ENCODE peak calls at places on chromosomes 16 and 17, in five cellular contexts. D is dorsolateral prefrontal cortex, S is stomach, Q is choroid plexus epithelial cell, R is mesendoderm. Z is an unnamed sample.

GRCh38 chr17:69711504-69711903 is 297.0 kb downstream of the MAP2K6 start:
- DNase-seq in D (no peak), S (no peak), Q (no peak), R (no peak), Z (no peak)

GRCh38 chr16:71360378-71360777 is 1.9 kb downstream of the CALB2 start:
- DNase-seq in D (no peak), S (no peak), Q (peak), R (peak), Z (peak)

GRCh38 chr17:8856869-8857575 is 10.5 kb downstream of the PIK3R6 start:
- DNase-seq in D (no peak), S (no peak), Q (no peak), R (no peak), Z (no peak)

GRCh38 chr17:27776882-27777624 is 23.3 kb downstream of the NOS2 start:
- DNase-seq in D (no peak), S (no peak), Q (no peak), R (peak), Z (no peak)

GRCh38 chr17:29368926-29369325 is 21.2 kb upstream of the TAOK1 start:
- DNase-seq in D (no peak), S (no peak), Q (no peak), R (peak), Z (no peak)

GRCh38 chr17:2602597-2603017 is 9.2 kb downstream of the PAFAH1B1 start:
- DNase-seq in D (no peak), S (no peak), Q (no peak), R (peak), Z (peak)

GRCh38 chr17:66268247-66268927 is 34.0 kb upstream of the PRKCA start:
- DNase-seq in D (no peak), S (no peak), Q (peak), R (no peak), Z (peak)

GRCh38 chr16:83002351-83003334 is 375.9 kb downstream of the CDH13 start:
- DNase-seq in D (no peak), S (no peak), Q (no peak), R (peak), Z (peak)

GRCh38 chr16:25841776-25842175 is 150.0 kb downstream of the HS3ST4 start:
- DNase-seq in D (no peak), S (no peak), Q (no peak), R (no peak), Z (no peak)

GRCh38 chr16:59320657-59321056 is 586.5 kb upstream of the GOT2 start:
- DNase-seq in D (no peak), S (no peak), Q (no peak), R (no peak), Z (no peak)
- H3K4me3 ChIP-seq in D (no peak), S (no peak), Q (no peak), R (no peak), Z (no peak)

GRCh38 chr16:23836078-23836403 is 258 bp downstream of the PRKCB start:
- DNase-seq in D (no peak), S (no peak), Q (no peak), R (peak), Z (no peak)
- H3K4me3 ChIP-seq in D (peak), S (peak), Q (no peak), R (no peak), Z (no peak)

DNA sequence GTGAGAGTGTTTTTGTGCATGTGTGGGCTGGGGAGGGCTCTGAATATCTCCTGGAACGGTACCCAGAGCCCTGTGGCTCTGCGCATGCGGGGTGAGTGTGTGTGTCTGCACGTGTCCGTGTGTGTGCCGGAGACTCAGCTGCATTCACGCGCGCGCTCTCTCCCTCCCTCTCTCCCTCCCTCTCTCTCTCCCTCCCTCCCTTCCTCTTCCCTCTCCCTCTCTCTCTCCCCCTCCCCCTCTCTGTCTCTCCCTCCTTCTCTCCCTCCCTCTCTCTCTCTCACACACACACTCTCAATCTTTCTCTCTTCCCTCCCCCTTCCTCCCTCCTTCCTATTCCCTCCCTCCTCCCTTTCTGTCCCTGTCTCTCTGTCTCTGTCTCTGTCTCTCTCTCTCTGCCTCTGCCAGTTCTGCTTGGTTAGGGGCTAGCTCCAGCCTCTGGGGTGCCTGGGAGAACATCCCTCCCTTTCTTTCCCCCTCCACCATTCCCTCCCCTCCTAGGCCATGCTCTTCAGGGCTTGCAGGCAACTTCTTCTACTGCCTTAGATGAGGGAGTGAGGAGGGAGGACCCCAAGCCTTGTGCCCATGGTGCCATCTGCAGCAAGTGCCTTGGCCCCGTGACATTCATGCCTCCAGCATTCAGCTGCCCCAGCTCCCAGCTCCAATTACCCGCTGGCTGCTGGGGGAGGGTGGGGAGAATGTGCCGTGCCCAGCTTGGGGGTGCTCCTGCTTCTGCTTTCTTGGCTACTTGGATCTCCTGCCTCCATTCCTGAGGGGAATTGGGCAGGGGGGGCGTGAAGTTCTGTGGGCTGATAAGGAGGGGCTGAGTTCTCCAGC is 6.4 kb downstream of the THRA start:
- DNase-seq in D (peak), S (peak), Q (peak), R (peak), Z (peak)
- H3K4me3 ChIP-seq in D (peak), S (peak), Q (peak), R (no peak), Z (peak)

GRCh38 chr17:57760001-57760400 is 14.9 kb upstream of the CCDC182 start:
- DNase-seq in D (no peak), S (no peak), Q (no peak), R (no peak), Z (no peak)

GRCh38 chr17:57766307-57766943 is 21.3 kb upstream of the CCDC182 start:
- DNase-seq in D (no peak), S (no peak), Q (peak), R (no peak), Z (no peak)

GRCh38 chr17:57761887-57762286 is 16.8 kb upstream of the CCDC182 start:
- DNase-seq in D (no peak), S (no peak), Q (no peak), R (no peak), Z (no peak)

GRCh38 chr17:57758654-57759053 is 13.6 kb upstream of the CCDC182 start:
- DNase-seq in D (no peak), S (no peak), Q (no peak), R (no peak), Z (no peak)

GRCh38 chr17:57762375-57762916 is 17.3 kb upstream of the CCDC182 start:
- DNase-seq in D (no peak), S (no peak), Q (no peak), R (no peak), Z (no peak)
- H3K4me3 ChIP-seq in D (no peak), S (no peak), Q (no peak), R (no peak), Z (no peak)

GRCh38 chr17:7219812-7220592 is at the start of the genes ACADVL and DLG4:
- DNase-seq in D (peak), S (peak), Q (peak), R (peak), Z (peak)
- H3K4me3 ChIP-seq in D (peak), S (peak), Q (peak), R (peak), Z (peak)